ENCODE peak calls at places on chromosomes 6 and 20, in six cellular contexts. L is mesendoderm; G is CD8-positive, alpha-beta T cell; H is CD4-positive, alpha-beta T cell; N is neuronal stem cell; V is lung. A is an unnamed sample.

GRCh38 chr6:166955121-166955864 is 1.1 kb downstream of the RNASET2 start:
- DNase-seq in H (no peak), N (peak), G (peak), V (peak), L (peak), A (peak)

GRCh38 chr20:7708112-7708511 is 232.1 kb downstream of the HAO1 start:
- DNase-seq in G (no peak), V (no peak), H (no peak), N (no peak), L (no peak), A (no peak)

GRCh38 chr6:37698264-37699137 is 818 bp upstream of the MDGA1 start:
- DNase-seq in G (peak), N (no peak), L (peak), V (no peak), H (peak), A (no peak)

GRCh38 chr6:93366506-93366905 is 52.9 kb downstream of the EPHA7 start:
- DNase-seq in H (no peak), V (no peak), G (no peak), L (no peak), N (no peak), A (no peak)

GRCh38 chr20:38842558-38842981 is 37.1 kb downstream of the PPP1R16B start:
- DNase-seq in G (peak), N (no peak), H (peak), V (no peak), L (no peak), A (peak)

GRCh38 chr6:35534396-35535170 is 21.9 kb upstream of the TULP1 start:
- DNase-seq in L (peak), G (no peak), H (no peak), V (no peak), N (no peak), A (no peak)

GRCh38 chr6:32415521-32416019 is 8.6 kb upstream of the BTNL2 start:
- DNase-seq in G (peak), H (peak), V (peak), L (peak), N (peak), A (no peak)

GRCh38 chr6:53220605-53221004 is 72.0 kb upstream of the GCM1 start:
- DNase-seq in L (no peak), G (no peak), V (no peak), H (no peak), N (no peak), A (no peak)

GRCh38 chr6:168372871-168373270 is 53.3 kb upstream of the DACT2 start:
- DNase-seq in H (no peak), N (no peak), G (no peak), L (peak), V (no peak), A (no peak)

GRCh38 chr6:46882622-46883021 is 39.1 kb downstream of the ADGRF5 start:
- DNase-seq in H (no peak), G (no peak), V (no peak), L (no peak), N (no peak), A (no peak)

GRCh38 chr20:62704341-62704948 is 4.2 kb upstream of the NTSR1 start:
- DNase-seq in H (no peak), G (no peak), N (no peak), L (no peak), V (peak), A (peak)

GRCh38 chr6:12149944-12150510 is 137.9 kb downstream of the HIVEP1 start:
- DNase-seq in L (no peak), V (no peak), H (no peak), N (no peak), G (no peak), A (no peak)

GRCh38 chr6:159044899-159045727 is at the start of gene TAGAP:
- DNase-seq in L (no peak), N (no peak), V (peak), G (peak), H (peak), A (no peak)
- H3K27ac ChIP-seq in L (no peak), N (no peak), V (no peak), G (peak), H (peak), A (peak)

GRCh38 chr20:53676519-53676822 is 82.8 kb upstream of the ZNF217 start:
- DNase-seq in G (no peak), L (no peak), N (no peak), V (no peak), H (no peak), A (no peak)
- H3K27ac ChIP-seq in G (no peak), L (no peak), N (no peak), V (no peak), H (no peak), A (no peak)

DNA sequence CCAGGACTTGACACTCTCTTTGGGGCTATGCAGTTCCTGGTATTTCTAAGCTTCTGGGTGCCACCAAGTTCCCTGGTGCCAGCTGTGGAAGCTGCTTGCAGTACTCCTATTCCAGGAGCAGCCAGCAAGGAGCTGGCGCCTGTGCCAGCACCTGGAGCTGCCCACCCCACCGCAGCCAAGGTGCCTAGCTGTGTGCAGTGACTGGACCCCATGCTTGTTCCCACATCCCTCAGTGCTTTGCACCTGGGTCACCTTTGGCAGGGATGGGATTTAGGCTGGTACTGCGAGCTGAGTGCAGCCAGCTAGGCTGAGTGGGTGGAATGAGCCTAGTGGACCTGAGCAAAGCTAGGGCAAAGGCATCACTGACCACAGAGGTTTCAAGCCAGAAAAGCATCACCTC is 1674.9 kb downstream of the HACE1 start:
- DNase-seq in L (no peak), V (no peak), H (no peak), G (no peak), N (no peak), A (no peak)
- H3K27ac ChIP-seq in L (no peak), V (no peak), H (no peak), G (no peak), N (no peak), A (no peak)

GRCh38 chr6:15950962-15951569 is 177.8 kb upstream of the MYLIP start:
- DNase-seq in N (no peak), G (no peak), L (no peak), V (no peak), H (no peak), A (no peak)
- H3K27ac ChIP-seq in N (no peak), G (no peak), L (no peak), V (no peak), H (no peak), A (no peak)

DNA sequence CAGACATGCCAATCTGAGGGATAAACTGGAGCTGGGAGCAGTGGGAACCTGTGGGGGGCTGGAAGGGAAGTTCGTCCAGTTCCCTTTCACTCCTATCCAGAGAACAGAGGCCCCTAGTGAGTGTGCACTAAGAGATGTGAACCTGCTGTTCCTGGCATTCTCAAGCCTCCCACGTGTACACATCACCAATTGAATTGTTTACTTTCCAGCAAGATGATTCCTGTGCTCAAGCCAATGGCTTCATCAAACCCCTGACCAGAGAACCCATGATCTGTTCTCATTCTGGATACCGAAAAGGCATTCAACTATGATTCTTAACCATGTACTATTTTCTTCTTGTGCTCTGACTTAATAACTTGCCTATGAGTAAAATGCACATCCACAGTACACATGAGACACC is 10.2 kb upstream of the SLC22A3 start:
- DNase-seq in H (no peak), G (no peak), L (no peak), N (no peak), V (no peak), A (no peak)
- H3K27ac ChIP-seq in H (no peak), G (no peak), L (no peak), N (no peak), V (no peak), A (no peak)

GRCh38 chr6:50091641-50092040 is 41.9 kb upstream of the DEFB112 start:
- DNase-seq in H (no peak), G (no peak), L (no peak), V (no peak), N (no peak), A (no peak)

GRCh38 chr6:50098306-50098705 is 48.6 kb upstream of the DEFB112 start:
- DNase-seq in G (no peak), H (no peak), V (no peak), L (peak), N (no peak), A (no peak)

GRCh38 chr6:50093938-50094272 is 44.2 kb upstream of the DEFB112 start:
- DNase-seq in N (no peak), V (no peak), H (no peak), G (no peak), L (no peak), A (no peak)

GRCh38 chr6:50096267-50096666 is 46.5 kb upstream of the DEFB112 start:
- DNase-seq in H (no peak), N (no peak), G (no peak), L (no peak), V (no peak), A (no peak)

DNA sequence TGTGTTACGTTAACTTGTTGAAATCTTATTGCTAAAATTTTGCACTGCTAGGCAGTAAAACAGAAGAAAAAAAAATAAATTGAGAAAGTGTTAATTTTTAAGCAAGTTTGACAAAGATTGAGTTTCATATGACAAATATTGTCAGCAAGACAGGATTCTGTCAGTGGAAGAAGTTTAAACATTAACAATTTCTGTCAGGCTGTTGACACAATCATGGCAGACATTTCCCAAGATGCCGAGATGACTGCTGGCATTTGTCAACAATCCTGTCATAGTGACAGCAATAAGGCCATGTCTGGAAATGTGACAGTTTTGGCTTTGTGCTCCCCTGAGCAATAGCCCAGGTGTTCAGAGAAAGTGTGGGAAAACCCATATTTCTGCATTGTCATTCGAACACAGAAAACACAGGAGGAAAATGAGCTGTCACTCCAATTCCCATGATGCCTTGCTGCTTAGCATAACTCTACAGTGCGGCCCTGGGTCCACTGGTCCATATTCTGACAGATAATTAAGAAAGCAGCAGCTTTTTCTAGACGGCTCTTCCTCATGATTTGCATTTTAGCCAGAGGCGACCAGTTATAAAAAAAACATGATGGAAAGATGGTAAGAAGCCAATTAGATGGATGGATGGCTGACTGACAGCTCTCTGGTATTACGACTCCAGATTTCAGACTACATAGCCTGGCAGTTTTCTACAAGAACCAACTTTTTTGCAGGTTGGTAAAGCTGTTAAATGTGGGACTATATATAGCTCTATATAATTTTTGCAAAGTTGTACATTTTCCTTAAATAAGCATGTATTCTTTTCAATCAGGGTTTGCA is 43.6 kb upstream of the DEFB112 start:
- DNase-seq in G (no peak), L (no peak), N (no peak), H (no peak), V (no peak), A (no peak)
- H3K27ac ChIP-seq in G (no peak), L (no peak), N (no peak), H (no peak), V (no peak), A (no peak)

A was measured in esophagus squamous epithelium.